ENCODE peak calls at places on chromosomes 13 and 19, in four cellular contexts. I is IMR-90, E is PC-3, T is neural progenitor cell. R is an unnamed sample.

GRCh38 chr13:45055198-45055901 is 65.0 kb upstream of the GTF2F2 start:
- DNase-seq in I (peak; percentile 93), E (peak; percentile 93), T (no peak), R (peak; percentile 14)

GRCh38 chr13:60663788-60664187 is 266.8 kb downstream of the TDRD3 start:
- DNase-seq in I (no peak), E (no peak), T (no peak), R (no peak)

GRCh38 chr19:42174188-42174587 is 41.9 kb upstream of the POU2F2 start:
- DNase-seq in I (no peak), E (no peak), T (no peak), R (no peak)

GRCh38 chr13:25738342-25738771 is 313.5 kb downstream of the SHISA2 start:
- DNase-seq in I (no peak), E (no peak), T (no peak), R (peak; percentile 11)

GRCh38 chr13:33918199-33918932 is 100.4 kb downstream of the RFC3 start:
- DNase-seq in I (peak; percentile 71), E (peak; percentile 85), T (peak; percentile 10), R (peak; percentile 28)

GRCh38 chr13:93889430-93889829 is 590.1 kb downstream of the DCT start:
- DNase-seq in I (no peak), E (no peak), T (no peak), R (no peak)

GRCh38 chr19:35879068-35879467 is 10.7 kb downstream of the APLP1 start:
- DNase-seq in I (no peak), E (no peak), T (no peak), R (no peak)

GRCh38 chr13:42137856-42138537 is 89.5 kb downstream of the DGKH start:
- DNase-seq in I (peak; percentile 71), E (no peak), T (no peak), R (no peak)

GRCh38 chr13:49113526-49114286 is 106.4 kb upstream of the MLNR start:
- DNase-seq in I (peak; percentile 82), E (peak; percentile 21), T (peak; percentile 7), R (peak; percentile 59)

GRCh38 chr13:29105779-29106178 is 285.6 kb downstream of the MTUS2 start:
- DNase-seq in I (no peak), E (no peak), T (peak; percentile 34), R (no peak)

DNA sequence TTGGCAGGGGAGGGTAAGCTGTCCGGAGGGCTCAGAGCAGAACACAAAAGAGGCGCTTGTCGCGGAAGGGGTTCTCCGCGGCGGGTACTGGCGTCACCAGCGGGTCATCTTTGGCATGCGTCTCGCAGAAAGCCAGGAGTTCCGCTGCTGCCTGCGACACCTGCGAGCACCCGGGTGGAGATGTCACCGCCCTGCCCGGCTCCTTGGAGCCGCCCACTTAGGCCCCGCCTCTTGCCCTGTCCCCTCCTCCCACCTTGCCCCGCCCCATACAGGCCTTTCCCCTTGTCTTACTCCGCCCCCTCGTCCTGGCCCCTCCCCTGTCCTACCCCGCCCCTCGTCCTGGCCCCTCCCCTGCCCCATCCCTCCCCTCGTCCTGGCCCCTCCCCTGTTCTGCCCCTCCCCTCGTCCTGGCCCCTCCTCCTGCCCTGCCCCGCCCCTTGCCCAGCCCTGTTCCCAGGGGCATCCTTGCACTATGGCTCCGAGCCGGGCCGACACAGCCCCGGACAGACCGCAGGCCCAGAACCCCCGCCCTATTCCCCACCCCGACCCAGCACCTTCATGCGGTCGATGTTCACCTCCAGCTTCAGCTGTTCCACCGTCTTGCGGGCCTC is 1.9 kb downstream of the GNG8 start:
- DNase-seq in I (peak; percentile 64), E (peak; percentile 84), T (peak; percentile 95), R (peak; percentile 75)
- H3K9ac ChIP-seq in I (peak overlapping the region; percentile 29), E (no peak overlapping the region), T (no peak overlapping the region), R (no peak overlapping the region)

GRCh38 chr19:49915271-49915670 is 13.7 kb upstream of the ATF5 start:
- DNase-seq in I (no peak), E (no peak), T (no peak), R (no peak)
- TF ChIP-seq CTCF in I (no peak), E (peak; percentile 46), T (no peak), R (no peak)

GRCh38 chr19:1042689-1043511 is 3.0 kb downstream of the ABCA7 start:
- DNase-seq in I (no peak), E (no peak), T (no peak), R (no peak)

GRCh38 chr19:1040476-1041271 is 767 bp downstream of the ABCA7 start:
- DNase-seq in I (peak; percentile 93), E (peak; percentile 91), T (peak; percentile 96), R (peak; percentile 90)

GRCh38 chr19:1041272-1041834 is 1.4 kb downstream of the ABCA7 start:
- DNase-seq in I (no peak), E (no peak), T (no peak), R (no peak)

GRCh38 chr19:1039646-1040475 is at the start of gene ABCA7:
- DNase-seq in I (peak; percentile 96), E (peak; percentile 98), T (peak; percentile 99), R (peak; percentile 98)

GRCh38 chr19:1041835-1042685 is 2.2 kb downstream of the ABCA7 start:
- DNase-seq in I (no peak), E (peak; percentile 70), T (no peak), R (no peak)
- H2AFZ ChIP-seq in I (no peak overlapping the region), E (peak overlapping the region; percentile 73), T (no peak overlapping the region), R (no peak overlapping the region)

GRCh38 chr19:13881692-13882418 is 4.9 kb downstream of the NANOS3 start:
- DNase-seq in I (peak; percentile 39), E (no peak), T (peak; percentile 29), R (no peak)
- H3K9ac ChIP-seq in I (no peak overlapping the region), E (no peak overlapping the region), T (no peak overlapping the region), R (no peak overlapping the region)

GRCh38 chr19:57558525-57558924 is 1.1 kb downstream of the ZNF550 start:
- DNase-seq in I (peak; percentile 35), E (peak; percentile 8), T (no peak), R (no peak)
- TF ChIP-seq CTCF in I (peak; percentile 28), E (peak; percentile 25), T (no peak), R (no peak)

GRCh38 chr13:91311491-91311890 is 36.0 kb upstream of the MIR17HG start:
- DNase-seq in I (no peak), E (no peak), T (no peak), R (no peak)
- H2AFZ ChIP-seq in I (no peak overlapping the region), E (no peak overlapping the region), T (no peak overlapping the region), R (no peak overlapping the region)

GRCh38 chr13:112077729-112078128 is 10.8 kb downstream of the SOX1 start:
- DNase-seq in I (no peak), E (no peak), T (peak; percentile 50), R (no peak)
- H3K9ac ChIP-seq in I (no peak overlapping the region), E (no peak overlapping the region), T (no peak overlapping the region), R (no peak overlapping the region)

GRCh38 chr13:80604094-80604493 is 263.2 kb upstream of the SPRY2 start:
- DNase-seq in I (no peak), E (peak; percentile 4), T (peak; percentile 4), R (no peak)
- TF ChIP-seq CTCF in I (no peak), E (no peak), T (no peak), R (no peak)

GRCh38 chr13:23703241-23703640 is 133.0 kb downstream of the TNFRSF19 start:
- DNase-seq in I (no peak), E (no peak), T (no peak), R (peak; percentile 11)
- H2AFZ ChIP-seq in I (no peak overlapping the region), E (no peak overlapping the region), T (no peak overlapping the region), R (no peak overlapping the region)